ENCODE peak calls at places on chromosome 1, in seven cellular contexts. J, Z, L, R, K, F and I are unnamed samples.

GRCh38 chr1:234214129-234214910 is 158.9 kb upstream of the COA6 start:
- DNase-seq in J (no peak), Z (no peak), L (no peak), R (no peak), K (no peak), F (peak; percentile 36), I (no peak)

GRCh38 chr1:87787551-87787950 is 458.9 kb downstream of the LMO4 start:
- DNase-seq in J (no peak), Z (no peak), L (no peak), R (no peak), K (no peak), F (no peak), I (no peak)

GRCh38 chr1:202858306-202858705 is 30.6 kb downstream of the RABIF start:
- DNase-seq in J (no peak), Z (no peak), L (peak; percentile 73), R (no peak), K (no peak), F (no peak), I (no peak)

GRCh38 chr1:206709322-206709721 is 24.6 kb downstream of the MAPKAPK2 start:
- DNase-seq in J (no peak), Z (no peak), L (no peak), R (no peak), K (no peak), F (no peak), I (no peak)

GRCh38 chr1:151553659-151554058 is 13.6 kb downstream of the TUFT1 start:
- DNase-seq in J (no peak), Z (no peak), L (no peak), R (no peak), K (no peak), F (no peak), I (no peak)

GRCh38 chr1:243246916-243247315 is 8.2 kb downstream of the CEP170 start:
- DNase-seq in J (no peak), Z (no peak), L (no peak), R (no peak), K (no peak), F (no peak), I (peak; percentile 73)

GRCh38 chr1:244700808-244701207 is 47.9 kb downstream of the DESI2 start:
- DNase-seq in J (no peak), Z (no peak), L (no peak), R (no peak), K (no peak), F (no peak), I (no peak)

GRCh38 chr1:77716065-77716464 is 33.6 kb upstream of the ZZZ3 start:
- DNase-seq in J (no peak), Z (no peak), L (no peak), R (no peak), K (no peak), F (no peak), I (no peak)

GRCh38 chr1:64363116-64363515 is 106.8 kb upstream of the CACHD1 start:
- DNase-seq in J (no peak), Z (no peak), L (no peak), R (no peak), K (no peak), F (no peak), I (no peak)